ENCODE peak calls at places on chromosome 1, in seven cellular contexts. D, C, G, K, U, O and M are unnamed samples.

GRCh38 chr1:21814981-21815583 is 3.0 kb downstream of the LDLRAD2 start:
- DNase-seq in D (no peak), C (no peak), G (no peak), K (no peak), U (no peak), O (no peak), M (no peak)

GRCh38 chr1:227891223-227891954 is 56.3 kb downstream of the WNT9A start:
- DNase-seq in D (no peak), C (no peak), G (no peak), K (no peak), U (no peak), O (no peak), M (no peak)

GRCh38 chr1:182279302-182279701 is 112.3 kb downstream of the GLUL start:
- DNase-seq in D (no peak), C (no peak), G (no peak), K (no peak), U (no peak), O (no peak), M (no peak)

GRCh38 chr1:98672184-98672583 is 10.7 kb downstream of the SNX7 start:
- DNase-seq in D (no peak), C (no peak), G (peak; percentile 1), K (peak; percentile 10), U (no peak), O (no peak), M (no peak)

GRCh38 chr1:236018885-236019453 is 45.9 kb downstream of the NID1 start:
- DNase-seq in D (no peak), C (no peak), G (no peak), K (peak; percentile 77), U (peak; percentile 44), O (peak; percentile 84), M (no peak)

GRCh38 chr1:160884579-160884978 is 401 bp downstream of the ITLN1 start:
- DNase-seq in D (no peak), C (no peak), G (no peak), K (no peak), U (no peak), O (no peak), M (no peak)

GRCh38 chr1:113415256-113416189 is 25.2 kb downstream of the MAGI3 start:
- DNase-seq in D (no peak), C (no peak), G (no peak), K (peak; percentile 26), U (peak; percentile 48), O (no peak), M (no peak)

GRCh38 chr1:201360486-201360885 is 17.0 kb downstream of the TNNT2 start:
- DNase-seq in D (no peak), C (no peak), G (no peak), K (no peak), U (no peak), O (no peak), M (no peak)

GRCh38 chr1:203557958-203558760 is 64.2 kb downstream of the OPTC start:
- DNase-seq in D (peak; percentile 93), C (no peak), G (peak; percentile 1), K (peak; percentile 100), U (no peak), O (peak; percentile 92), M (no peak)

GRCh38 chr1:183029591-183030000 is 6.4 kb downstream of the LAMC1 start:
- DNase-seq in D (no peak), C (no peak), G (no peak), K (peak; percentile 92), U (no peak), O (peak; percentile 45), M (no peak)